ENCODE peak calls at places on chromosome 20, in four cellular contexts. One of them, this sample, is unnamed.

GRCh38 chr20:37398750-37399621 is 53.0 kb downstream of the SRC start:
- DNase-seq in left lung: no peak
- DNase-seq in mesendoderm: no peak
- DNase-seq in cardiac muscle cell: no peak
- DNase-seq in this sample: no peak

GRCh38 chr20:24981750-24982149 is 10.8 kb downstream of the APMAP start:
- DNase-seq in left lung: peak; percentile 82
- DNase-seq in mesendoderm: no peak
- DNase-seq in cardiac muscle cell: no peak
- DNase-seq in this sample: no peak

GRCh38 chr20:51880188-51880587 is 77.9 kb upstream of the SALL4 start:
- DNase-seq in left lung: no peak
- DNase-seq in mesendoderm: no peak
- DNase-seq in cardiac muscle cell: no peak
- DNase-seq in this sample: no peak

GRCh38 chr20:44734938-44735337 is 10.7 kb upstream of the KCNK15 start:
- DNase-seq in left lung: no peak
- DNase-seq in mesendoderm: peak; percentile 88
- DNase-seq in cardiac muscle cell: peak; percentile 74
- DNase-seq in this sample: no peak

GRCh38 chr20:40506567-40506966 is 182.5 kb downstream of the MAFB start:
- DNase-seq in left lung: peak; percentile 98
- DNase-seq in mesendoderm: peak; percentile 68
- DNase-seq in cardiac muscle cell: peak; percentile 99
- DNase-seq in this sample: peak; percentile 32

GRCh38 chr20:24970030-24970553 is 21.0 kb downstream of the CST7 start:
- DNase-seq in left lung: no peak
- DNase-seq in mesendoderm: no peak
- DNase-seq in cardiac muscle cell: no peak
- DNase-seq in this sample: no peak

GRCh38 chr20:25226433-25227316 is 21.2 kb upstream of the PYGB start:
- DNase-seq in left lung: no peak
- DNase-seq in mesendoderm: no peak
- DNase-seq in cardiac muscle cell: no peak
- DNase-seq in this sample: peak; percentile 54

GRCh38 chr20:49906101-49906604 is 9.2 kb downstream of the SPATA2 start:
- DNase-seq in left lung: no peak
- DNase-seq in mesendoderm: no peak
- DNase-seq in cardiac muscle cell: no peak
- DNase-seq in this sample: no peak

GRCh38 chr20:2626853-2627541 is 25.4 kb upstream of the NOP56 start:
- DNase-seq in left lung: no peak
- DNase-seq in mesendoderm: peak; percentile 12
- DNase-seq in cardiac muscle cell: peak; percentile 79
- DNase-seq in this sample: peak; percentile 10

GRCh38 chr20:35003211-35004031 is 47.8 kb downstream of the MYH7B start:
- DNase-seq in left lung: peak; percentile 19
- DNase-seq in mesendoderm: no peak
- DNase-seq in cardiac muscle cell: no peak
- DNase-seq in this sample: no peak

GRCh38 chr20:51876511-51876910 is 74.2 kb upstream of the SALL4 start:
- DNase-seq in left lung: no peak
- DNase-seq in mesendoderm: no peak
- DNase-seq in cardiac muscle cell: no peak
- DNase-seq in this sample: no peak

GRCh38 chr20:60695223-60695622 is 556.8 kb upstream of the CDH4 start:
- DNase-seq in left lung: peak; percentile 38
- DNase-seq in mesendoderm: peak; percentile 58
- DNase-seq in cardiac muscle cell: peak; percentile 61
- DNase-seq in this sample: no peak

GRCh38 chr20:37593710-37594109 is 66.0 kb upstream of the BLCAP start:
- DNase-seq in left lung: no peak
- DNase-seq in mesendoderm: no peak
- DNase-seq in cardiac muscle cell: no peak
- DNase-seq in this sample: no peak

GRCh38 chr20:32359633-32360332 is 1.7 kb downstream of the ASXL1 start:
- DNase-seq in left lung: no peak
- DNase-seq in mesendoderm: no peak
- DNase-seq in cardiac muscle cell: peak; percentile 45
- DNase-seq in this sample: no peak

GRCh38 chr20:11799131-11799800 is 118.4 kb upstream of the BTBD3 start:
- DNase-seq in left lung: no peak
- DNase-seq in mesendoderm: peak; percentile 53
- DNase-seq in cardiac muscle cell: no peak
- DNase-seq in this sample: no peak

GRCh38 chr20:38001173-38001875 is 31.9 kb downstream of the TTI1 start:
- DNase-seq in left lung: no peak
- DNase-seq in mesendoderm: no peak
- DNase-seq in cardiac muscle cell: peak; percentile 67
- DNase-seq in this sample: no peak

GRCh38 chr20:20410678-20411077 is 42.8 kb downstream of the INSM1 start:
- DNase-seq in left lung: no peak
- DNase-seq in mesendoderm: peak; percentile 92
- DNase-seq in cardiac muscle cell: peak; percentile 59
- DNase-seq in this sample: peak; percentile 67

GRCh38 chr20:37245181-37245580 is 16.4 kb downstream of the GHRH start:
- DNase-seq in left lung: no peak
- DNase-seq in mesendoderm: no peak
- DNase-seq in cardiac muscle cell: no peak
- DNase-seq in this sample: no peak

GRCh38 chr20:5595744-5596143 is 154.5 kb upstream of the SHLD1 start:
- DNase-seq in left lung: no peak
- DNase-seq in mesendoderm: no peak
- DNase-seq in cardiac muscle cell: no peak
- DNase-seq in this sample: no peak

GRCh38 chr20:34985439-34986310 is 30.0 kb downstream of the MYH7B start:
- DNase-seq in left lung: no peak
- DNase-seq in mesendoderm: no peak
- DNase-seq in cardiac muscle cell: no peak
- DNase-seq in this sample: no peak

GRCh38 chr20:62648318-62648995 is 6.2 kb downstream of the SLCO4A1 start:
- DNase-seq in left lung: no peak
- DNase-seq in mesendoderm: no peak
- DNase-seq in cardiac muscle cell: no peak
- DNase-seq in this sample: no peak
- H3K4me1 ChIP-seq in left lung: peaks cover 96% of the 10 kb centered on the region
- H3K4me1 ChIP-seq in mesendoderm: peaks cover 2% of the 10 kb centered on the region
- H3K4me1 ChIP-seq in cardiac muscle cell: peaks cover 9% of the 10 kb centered on the region
- H3K4me1 ChIP-seq in this sample: peaks cover 43% of the 10 kb centered on the region

GRCh38 chr20:57395111-57395959 is 4.1 kb downstream of the RBM38 start:
- DNase-seq in left lung: no peak
- DNase-seq in mesendoderm: peak; percentile 40
- DNase-seq in cardiac muscle cell: peak; percentile 62
- DNase-seq in this sample: no peak
- H3K4me1 ChIP-seq in left lung: peaks cover 90% of the 10 kb centered on the region
- H3K4me1 ChIP-seq in mesendoderm: peaks cover 3% of the 10 kb centered on the region
- H3K4me1 ChIP-seq in cardiac muscle cell: peaks cover 68% of the 10 kb centered on the region
- H3K4me1 ChIP-seq in this sample: peaks cover 14% of the 10 kb centered on the region

DNA sequence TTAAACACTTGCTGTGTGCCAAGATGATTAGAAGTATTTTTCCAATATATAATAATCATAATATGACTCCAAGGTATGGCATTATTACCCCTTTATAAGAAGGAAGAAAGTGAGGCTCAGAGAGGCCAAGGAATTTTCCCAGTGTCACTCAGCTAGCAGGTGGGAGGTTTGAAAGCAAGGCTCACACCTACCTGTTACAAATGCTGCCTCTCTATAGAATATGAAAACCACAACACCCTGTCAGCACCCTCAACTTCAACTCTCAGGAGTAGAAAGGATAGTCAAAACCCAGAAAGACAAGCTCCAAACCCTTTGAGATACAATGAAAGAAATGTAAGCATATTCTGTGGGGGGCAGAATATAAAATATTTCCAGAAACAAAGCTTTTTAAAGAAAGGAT is 76.7 kb downstream of the LAMP5 start:
- DNase-seq in left lung: no peak
- DNase-seq in mesendoderm: no peak
- DNase-seq in cardiac muscle cell: no peak
- DNase-seq in this sample: no peak
- H3K4me1 ChIP-seq in left lung: no peaks in the 10 kb centered on the region
- H3K4me1 ChIP-seq in mesendoderm: no peaks in the 10 kb centered on the region
- H3K4me1 ChIP-seq in cardiac muscle cell: no peaks in the 10 kb centered on the region
- H3K4me1 ChIP-seq in this sample: peaks cover 5% of the 10 kb centered on the region

DNA sequence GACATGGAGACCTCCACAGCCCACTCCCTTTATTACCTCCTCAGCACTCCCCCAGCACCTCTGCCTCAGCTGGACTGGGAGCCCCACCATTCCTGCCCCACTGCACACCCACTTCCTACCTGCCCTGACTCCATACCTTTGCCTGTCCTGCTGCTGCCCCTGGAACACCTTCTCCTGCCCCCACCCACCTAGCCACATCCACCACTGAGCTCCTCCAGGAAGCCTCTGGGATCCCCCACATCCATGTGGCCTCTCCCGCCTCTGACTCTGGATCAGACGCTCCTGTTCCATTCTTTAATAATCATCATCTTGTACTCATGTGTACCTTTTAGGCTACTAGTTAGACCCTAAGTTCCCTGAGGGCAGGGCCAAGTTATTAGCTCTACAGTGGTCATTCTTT is 2.2 kb upstream of the SDCBP2 start:
- DNase-seq in left lung: no peak
- DNase-seq in mesendoderm: no peak
- DNase-seq in cardiac muscle cell: no peak
- DNase-seq in this sample: no peak
- H3K4me1 ChIP-seq in left lung: peaks cover 85% of the 10 kb centered on the region
- H3K4me1 ChIP-seq in mesendoderm: peaks cover 3% of the 10 kb centered on the region
- H3K4me1 ChIP-seq in cardiac muscle cell: no peaks in the 10 kb centered on the region
- H3K4me1 ChIP-seq in this sample: no peaks in the 10 kb centered on the region

This sample was measured in BE2C.